ENCODE peak calls at places on chromosomes 1 and 21, in four cellular contexts. F, P, H and G are unnamed samples.

GRCh38 chr1:153534226-153534932 is 1.4 kb downstream of the S100A6 start:
- DNase-seq in F (no peak), H (no peak), P (no peak), G (no peak)

GRCh38 chr1:42214447-42214871 is 49.9 kb upstream of the GUCA2A start:
- DNase-seq in P (no peak), F (no peak), H (peak), G (no peak)

GRCh38 chr21:45467221-45467779 is 62.3 kb downstream of the COL18A1 start:
- DNase-seq in P (no peak), F (no peak), H (no peak), G (no peak)

GRCh38 chr1:230763927-230764591 is 16.9 kb downstream of the CAPN9 start:
- DNase-seq in H (no peak), P (no peak), F (no peak), G (no peak)

GRCh38 chr1:47324682-47325081 is 8.9 kb upstream of the CMPK1 start:
- DNase-seq in H (no peak), P (no peak), F (no peak), G (no peak)

GRCh38 chr1:197928849-197929336 is 11.7 kb downstream of the LHX9 start:
- DNase-seq in P (no peak), F (peak), H (no peak), G (no peak)

GRCh38 chr1:228393811-228394570 is 12.6 kb downstream of the TRIM11 start:
- DNase-seq in F (no peak), P (no peak), H (no peak), G (no peak)

GRCh38 chr1:227891955-227892871 is 55.5 kb downstream of the WNT9A start:
- DNase-seq in F (no peak), P (no peak), H (no peak), G (no peak)

GRCh38 chr1:6489799-6490180 is 1.7 kb downstream of the PLEKHG5 start:
- DNase-seq in H (peak), P (peak), F (peak), G (peak)

GRCh38 chr1:233166896-233167295 is 128.6 kb downstream of the PCNX2 start:
- DNase-seq in H (no peak), F (no peak), P (no peak), G (no peak)

DNA sequence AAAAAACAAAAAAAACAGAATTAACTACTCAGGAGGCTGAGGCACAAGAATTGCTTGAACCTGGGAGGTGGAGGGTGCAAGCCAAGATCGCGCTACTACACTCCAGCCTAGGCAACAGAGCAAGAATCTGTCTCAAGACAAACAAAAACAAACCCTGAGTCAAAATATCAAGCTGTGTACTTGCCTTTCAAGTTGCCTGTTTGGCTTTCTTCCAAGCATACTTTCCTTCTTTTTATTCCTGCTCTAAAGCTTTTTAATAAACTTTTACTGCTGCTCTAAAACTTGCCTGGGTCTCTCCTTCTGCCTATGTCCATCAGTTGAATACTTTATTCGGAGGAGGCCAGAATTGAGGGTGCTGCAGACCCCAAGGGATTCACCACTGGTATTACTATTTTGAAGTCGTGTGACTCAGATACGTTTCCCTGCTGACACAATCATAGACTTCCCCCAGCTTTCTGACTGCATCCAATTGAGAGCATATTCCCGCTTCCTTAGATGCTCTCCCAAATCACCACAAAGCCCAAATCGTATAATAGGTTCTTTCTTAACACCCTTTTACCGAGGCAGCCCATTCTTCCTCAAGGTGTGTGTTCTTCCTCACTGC is 3.5 kb upstream of the ACBD6 start:
- DNase-seq in H (no peak), F (no peak), P (no peak), G (no peak)
- TF ChIP-seq TARDBP in H (no peak), F (no peak), P (no peak), G (no peak)

GRCh38 chr21:35282944-35283343 is 233.8 kb upstream of the RUNX1 start:
- DNase-seq in P (no peak), F (no peak), H (no peak), G (no peak)
- TF ChIP-seq FOXK2 in P (no peak), F (no peak), H (no peak), G (no peak)

GRCh38 chr1:7752512-7753417 is 18.3 kb upstream of the VAMP3 start:
- DNase-seq in F (peak), P (no peak), H (peak), G (peak)
- TF ChIP-seq TARDBP in F (no peak), P (no peak), H (no peak), G (no peak)

GRCh38 chr1:36561365-36561731 is 78.6 kb upstream of the CSF3R start:
- DNase-seq in P (no peak), F (no peak), H (no peak), G (no peak)
- TF ChIP-seq FOXK2 in P (no peak), F (no peak), H (no peak), G (no peak)

GRCh38 chr1:236144446-236145150 is 2.3 kb downstream of the GPR137B start:
- DNase-seq in H (no peak), F (no peak), P (no peak), G (no peak)

GRCh38 chr1:236149003-236149595 is 6.8 kb downstream of the GPR137B start:
- DNase-seq in P (no peak), F (no peak), H (no peak), G (no peak)

GRCh38 chr1:236147521-236148470 is 5.5 kb downstream of the GPR137B start:
- DNase-seq in H (no peak), P (no peak), F (no peak), G (no peak)

GRCh38 chr1:236148471-236148847 is 6.1 kb downstream of the GPR137B start:
- DNase-seq in P (no peak), H (no peak), F (no peak), G (no peak)

DNA sequence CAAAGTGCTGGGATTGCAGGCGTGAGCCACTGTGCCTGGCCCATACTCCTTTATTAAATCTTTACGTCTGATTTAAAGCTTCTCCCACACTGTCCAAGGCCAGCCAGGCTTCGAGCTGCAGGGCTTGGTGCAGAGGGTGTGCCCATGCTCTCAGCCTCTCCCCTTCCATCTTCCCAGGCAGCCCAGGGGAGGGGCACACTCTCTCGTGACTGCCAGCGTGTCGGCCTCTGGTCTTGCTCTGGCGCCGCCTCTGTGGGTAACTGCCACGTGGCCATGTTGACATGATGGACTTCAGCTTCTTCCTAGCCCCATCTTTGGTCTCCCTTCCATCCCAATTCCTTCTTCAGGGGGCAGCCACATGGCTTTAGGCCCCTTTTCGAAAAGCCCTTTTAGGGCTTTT is 4.7 kb downstream of the GPR137B start:
- DNase-seq in P (no peak), H (no peak), F (no peak), G (no peak)
- TF ChIP-seq TARDBP in P (no peak), H (no peak), F (no peak), G (no peak)

GRCh38 chr1:96882096-96882495 is 160.5 kb downstream of the PTBP2 start:
- DNase-seq in F (no peak), H (no peak), P (no peak), G (no peak)
- TF ChIP-seq FOXK2 in F (no peak), H (no peak), P (no peak), G (no peak)

DNA sequence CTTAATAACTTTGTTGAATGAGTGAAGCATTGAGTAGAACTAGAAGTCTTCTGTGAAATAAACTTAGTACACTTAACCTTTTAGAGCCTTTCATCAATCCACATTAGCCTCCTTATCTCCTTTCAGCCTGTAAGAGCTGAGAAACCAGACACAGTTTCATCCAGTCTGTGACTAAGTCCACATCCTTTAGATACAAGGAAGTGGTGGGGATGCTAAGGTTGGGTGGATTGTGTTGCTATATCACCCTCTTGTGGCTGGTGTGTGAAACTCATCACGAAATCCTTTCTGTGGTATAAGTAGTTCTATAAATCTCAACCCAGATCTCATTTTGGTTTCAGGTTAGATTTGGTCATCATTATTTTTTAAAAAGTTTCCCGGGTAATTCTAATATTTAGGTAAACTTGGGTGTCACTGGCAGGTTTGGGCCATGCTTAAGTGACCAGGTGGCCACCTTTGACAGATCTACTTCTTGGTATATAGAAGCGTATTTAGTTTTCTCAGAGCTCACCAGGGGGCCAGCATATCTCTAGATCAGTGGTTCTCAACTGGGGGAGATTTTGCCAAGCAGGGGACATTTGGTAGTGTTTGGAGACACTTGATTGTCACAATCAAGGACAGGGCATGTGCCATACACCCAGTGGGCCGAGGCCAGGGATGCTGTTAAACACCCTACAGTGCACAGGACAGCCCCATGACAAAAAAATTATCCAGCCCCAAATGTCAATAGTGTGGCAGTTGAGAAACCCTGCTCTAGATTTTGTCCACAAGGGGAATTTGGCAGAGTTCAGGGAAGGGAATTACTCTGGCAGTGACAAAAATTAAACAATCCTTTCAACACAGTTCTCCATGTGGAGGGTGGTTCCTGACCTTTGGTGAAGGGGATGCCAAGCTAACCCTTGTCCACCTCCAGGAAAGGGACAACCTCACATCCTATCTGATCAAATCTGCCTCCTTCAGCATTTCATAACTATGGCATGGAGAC is 28.0 kb upstream of the CD84 start:
- DNase-seq in H (peak), F (peak), P (peak), G (peak)
- TF ChIP-seq TARDBP in H (no peak), F (no peak), P (no peak), G (no peak)

GRCh38 chr1:37394574-37395464 is 79.6 kb upstream of the ZC3H12A start:
- DNase-seq in P (no peak), H (no peak), F (no peak), G (no peak)
- TF ChIP-seq FOXK2 in P (no peak), H (no peak), F (no peak), G (no peak)